ENCODE peak calls at places on chromosomes 3 and 15, in seven cellular contexts. P, Q, G, F, Y, T and D are unnamed samples.
A peak's percentile ranks its signal among the peaks of the same experiment; 100 is the strongest.

GRCh38 chr3:16319307-16319706 is 54.3 kb downstream of the OXNAD1 start:
- DNase-seq in P (no peak), Q (peak; percentile 21), G (no peak), F (peak; percentile 33), Y (no peak), T (no peak), D (no peak)

GRCh38 chr3:26368312-26368711 is 254.3 kb upstream of the LRRC3B start:
- DNase-seq in P (no peak), Q (no peak), G (no peak), F (no peak), Y (no peak), T (no peak), D (no peak)

GRCh38 chr3:23712656-23713559 is 92.8 kb upstream of the UBE2E1 start:
- DNase-seq in P (no peak), Q (no peak), G (no peak), F (no peak), Y (no peak), T (peak; percentile 96), D (no peak)

GRCh38 chr15:37359495-37360290 is 259.3 kb upstream of the MEIS2 start:
- DNase-seq in P (no peak), Q (no peak), G (no peak), F (no peak), Y (no peak), T (no peak), D (no peak)

GRCh38 chr15:88470625-88471372 is 3.3 kb downstream of the MRPS11 start:
- DNase-seq in P (no peak), Q (no peak), G (no peak), F (no peak), Y (no peak), T (no peak), D (no peak)

GRCh38 chr3:53702776-53703175 is 143.4 kb downstream of the CHDH start:
- DNase-seq in P (no peak), Q (no peak), G (no peak), F (no peak), Y (no peak), T (no peak), D (no peak)

GRCh38 chr15:34716111-34716510 is 38.7 kb downstream of the GJD2 start:
- DNase-seq in P (no peak), Q (no peak), G (no peak), F (no peak), Y (no peak), T (no peak), D (no peak)

GRCh38 chr3:104604326-104605010 is 762.2 kb upstream of the ALCAM start:
- DNase-seq in P (no peak), Q (no peak), G (no peak), F (no peak), Y (no peak), T (peak; percentile 48), D (no peak)

GRCh38 chr3:172181936-172182708 is 142.7 kb downstream of the FNDC3B start:
- DNase-seq in P (peak; percentile 24), Q (no peak), G (no peak), F (no peak), Y (no peak), T (peak; percentile 82), D (no peak)

GRCh38 chr3:48560648-48561018 is 2.9 kb downstream of the UCN2 start:
- DNase-seq in P (no peak), Q (no peak), G (no peak), F (no peak), Y (no peak), T (no peak), D (no peak)

GRCh38 chr15:94324117-94324826 is 92.9 kb downstream of the MCTP2 start:
- DNase-seq in P (no peak), Q (peak; percentile 38), G (no peak), F (peak; percentile 53), Y (no peak), T (peak; percentile 65), D (no peak)

GRCh38 chr3:50369271-50369670 is 9.9 kb upstream of the TMEM115 start:
- DNase-seq in P (no peak), Q (no peak), G (no peak), F (no peak), Y (no peak), T (no peak), D (no peak)

GRCh38 chr15:83380026-83380425 is 67.1 kb upstream of the SH3GL3 start:
- DNase-seq in P (peak; percentile 81), Q (peak; percentile 36), G (no peak), F (no peak), Y (no peak), T (no peak), D (peak; percentile 60)

GRCh38 chr15:73683257-73683623 is 943 bp upstream of the CD276 start:
- DNase-seq in P (no peak), Q (no peak), G (no peak), F (no peak), Y (no peak), T (no peak), D (no peak)

GRCh38 chr15:74632601-74633000 is 17.0 kb downstream of the CLK3 start:
- DNase-seq in P (no peak), Q (no peak), G (no peak), F (no peak), Y (no peak), T (no peak), D (no peak)

GRCh38 chr3:160368804-160369203 is 30.2 kb downstream of the IFT80 start:
- DNase-seq in P (no peak), Q (no peak), G (no peak), F (no peak), Y (no peak), T (no peak), D (no peak)

GRCh38 chr3:32021748-32022147 is 40.2 kb downstream of the ZNF860 start:
- DNase-seq in P (no peak), Q (no peak), G (no peak), F (no peak), Y (no peak), T (no peak), D (no peak)

GRCh38 chr3:155934215-155934614 is 63.8 kb downstream of the GMPS start:
- DNase-seq in P (no peak), Q (no peak), G (no peak), F (no peak), Y (no peak), T (peak; percentile 8), D (no peak)

GRCh38 chr15:101159096-101159935 is 92.5 kb downstream of the CHSY1 start:
- DNase-seq in P (no peak), Q (no peak), G (no peak), F (no peak), Y (no peak), T (no peak), D (no peak)

GRCh38 chr3:146747928-146748327 is 142.8 kb upstream of the PLSCR5 start:
- DNase-seq in P (no peak), Q (no peak), G (no peak), F (no peak), Y (no peak), T (peak; percentile 33), D (no peak)

GRCh38 chr3:179227349-179227748 is 23.6 kb downstream of the KCNMB3 start:
- DNase-seq in P (peak; percentile 11), Q (no peak), G (no peak), F (no peak), Y (no peak), T (peak; percentile 24), D (peak; percentile 10)

GRCh38 chr3:94117729-94118128 is 54.9 kb downstream of the NSUN3 start:
- DNase-seq in P (no peak), Q (no peak), G (no peak), F (no peak), Y (no peak), T (no peak), D (no peak)
- H3K27ac ChIP-seq in P (no peak overlapping the region), Q (no peak overlapping the region), G (no peak overlapping the region), F (no peak overlapping the region), Y (no peak overlapping the region), T (no peak overlapping the region), D (no peak overlapping the region)

DNA sequence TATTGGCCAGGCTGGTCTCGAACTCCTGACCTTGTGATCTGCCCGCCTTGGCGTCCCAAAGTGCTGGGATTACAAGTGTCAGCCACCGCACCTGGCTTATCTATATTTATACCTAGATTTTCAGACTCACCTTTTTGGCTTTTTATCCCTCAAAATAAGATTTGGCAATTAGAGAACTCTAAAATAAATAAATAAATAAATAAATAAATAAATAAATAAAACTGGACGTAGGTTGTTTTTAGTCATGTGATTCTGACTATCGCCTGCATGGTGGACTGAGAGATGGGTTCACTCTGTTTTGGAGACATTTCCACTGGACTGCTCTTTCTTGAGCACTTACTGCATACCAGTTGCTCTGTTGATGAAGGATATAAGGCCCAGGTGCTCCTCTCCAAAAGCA is 46.2 kb upstream of the AKAP13 start:
- DNase-seq in P (no peak), Q (no peak), G (no peak), F (no peak), Y (no peak), T (no peak), D (no peak)
- H3K27ac ChIP-seq in P (no peak overlapping the region), Q (no peak overlapping the region), G (no peak overlapping the region), F (no peak overlapping the region), Y (no peak overlapping the region), T (no peak overlapping the region), D (no peak overlapping the region)

GRCh38 chr3:149299938-149300791 is 33.3 kb downstream of the TM4SF18 start:
- DNase-seq in P (peak; percentile 95), Q (peak; percentile 65), G (no peak), F (peak; percentile 53), Y (no peak), T (peak; percentile 97), D (peak; percentile 99)
- H3K27ac ChIP-seq in P (peak overlapping the region; percentile 96), Q (peak overlapping the region; percentile 95), G (peak overlapping the region; percentile 75), F (peak overlapping the region; percentile 87), Y (peak overlapping the region; percentile 75), T (peak overlapping the region; percentile 33), D (peak overlapping the region; percentile 94)

GRCh38 chr15:50911001-50911400 is 2.5 kb downstream of the AP4E1 start:
- DNase-seq in P (no peak), Q (no peak), G (no peak), F (no peak), Y (no peak), T (peak; percentile 49), D (no peak)
- H3K27ac ChIP-seq in P (peak overlapping the region; percentile 43), Q (no peak overlapping the region), G (peak overlapping the region; percentile 95), F (no peak overlapping the region), Y (no peak overlapping the region), T (peak overlapping the region; percentile 72), D (peak overlapping the region; percentile 95)

DNA sequence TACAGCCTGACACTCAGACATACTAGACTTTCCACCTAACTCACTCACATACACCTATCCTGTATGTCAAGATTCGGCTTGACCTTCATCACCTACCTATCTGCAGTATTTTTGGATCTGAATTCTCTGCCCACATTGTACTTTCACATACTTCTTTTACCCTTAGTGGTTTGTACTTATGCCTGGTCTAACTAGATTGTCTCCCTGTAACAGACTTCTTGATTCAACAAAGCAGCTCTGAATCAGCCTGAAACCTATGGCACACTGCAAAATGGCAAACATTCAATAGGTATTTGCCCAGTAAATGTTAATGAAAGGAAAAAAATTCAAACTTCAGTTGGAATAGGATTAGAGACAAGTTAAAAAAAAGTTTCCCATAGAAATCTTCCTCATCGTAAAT is 106.5 kb downstream of the UBE3A start:
- DNase-seq in P (no peak), Q (no peak), G (no peak), F (no peak), Y (no peak), T (no peak), D (no peak)
- H3K27ac ChIP-seq in P (no peak overlapping the region), Q (no peak overlapping the region), G (no peak overlapping the region), F (no peak overlapping the region), Y (no peak overlapping the region), T (no peak overlapping the region), D (no peak overlapping the region)